ENCODE peak calls at places on chromosomes 3 and 15, in nine cellular contexts. J is brain microvascular endothelial cell, O is RWPE2, Q is transverse colon, C is NB4, Y is Peyer's patch, A is colonic mucosa, N is body of pancreas, Z is stomach. M is an unnamed sample.

GRCh38 chr15:90004671-90005070 is 3.5 kb downstream of the ZNF710 start:
- DNase-seq in J (peak; percentile 92), O (peak; percentile 90), Q (peak; percentile 46), C (peak; percentile 88), Y (no peak), A (no peak), N (peak; percentile 46), Z (no peak), M (no peak)

GRCh38 chr3:15903164-15903563 is 105.4 kb upstream of the ANKRD28 start:
- DNase-seq in J (no peak), O (no peak), Q (no peak), C (no peak), Y (no peak), A (no peak), N (peak; percentile 82), Z (peak; percentile 51), M (no peak)

GRCh38 chr3:179347383-179348194 is at the start of gene MFN1:
- DNase-seq in J (peak; percentile 94), O (peak; percentile 86), Q (peak; percentile 95), C (peak; percentile 94), Y (peak; percentile 93), A (peak; percentile 95), N (peak; percentile 93), Z (peak; percentile 95), M (peak; percentile 88)

GRCh38 chr3:4429648-4430350 is 37.3 kb downstream of the SUMF1 start:
- DNase-seq in J (no peak), O (no peak), Q (no peak), C (no peak), Y (no peak), A (no peak), N (no peak), Z (no peak), M (no peak)

GRCh38 chr3:111329370-111329769 is 212.6 kb upstream of the CD96 start:
- DNase-seq in J (no peak), O (no peak), Q (no peak), C (no peak), Y (no peak), A (no peak), N (no peak), Z (no peak), M (no peak)

GRCh38 chr3:112303811-112304325 is 9.9 kb upstream of the SLC9C1 start:
- DNase-seq in J (peak; percentile 20), O (no peak), Q (no peak), C (no peak), Y (peak; percentile 36), A (no peak), N (no peak), Z (no peak), M (no peak)

GRCh38 chr15:63996794-63997357 is 49.4 kb downstream of the DAPK2 start:
- DNase-seq in J (no peak), O (peak; percentile 60), Q (no peak), C (no peak), Y (no peak), A (no peak), N (no peak), Z (no peak), M (no peak)

GRCh38 chr15:47685141-47685870 is 32.0 kb upstream of the SEMA6D start:
- DNase-seq in J (no peak), O (no peak), Q (no peak), C (no peak), Y (no peak), A (no peak), N (no peak), Z (no peak), M (no peak)

GRCh38 chr15:58423205-58423604 is 8.6 kb upstream of the LIPC start:
- DNase-seq in J (no peak), O (no peak), Q (no peak), C (no peak), Y (no peak), A (no peak), N (no peak), Z (peak; percentile 70), M (no peak)

GRCh38 chr3:100114413-100115030 is at the start of gene FILIP1L:
- DNase-seq in J (no peak), O (no peak), Q (no peak), C (no peak), Y (no peak), A (no peak), N (no peak), Z (no peak), M (no peak)

GRCh38 chr15:91941871-91942270 is 88.4 kb downstream of the SLCO3A1 start:
- DNase-seq in J (no peak), O (no peak), Q (no peak), C (no peak), Y (no peak), A (no peak), N (no peak), Z (no peak), M (no peak)

GRCh38 chr15:58269455-58270414 is 131.6 kb downstream of the AQP9 start:
- DNase-seq in J (peak; percentile 51), O (no peak), Q (peak; percentile 24), C (peak; percentile 79), Y (no peak), A (peak; percentile 70), N (peak; percentile 35), Z (no peak), M (peak; percentile 43)

GRCh38 chr15:87672309-87672897 is 584.1 kb downstream of the NTRK3 start:
- DNase-seq in J (peak; percentile 34), O (no peak), Q (no peak), C (no peak), Y (no peak), A (no peak), N (no peak), Z (no peak), M (no peak)

GRCh38 chr3:102129774-102130608 is 280.7 kb downstream of the NFKBIZ start:
- DNase-seq in J (peak; percentile 68), O (no peak), Q (no peak), C (peak; percentile 4), Y (no peak), A (no peak), N (peak; percentile 31), Z (no peak), M (no peak)

GRCh38 chr3:63467392-63467791 is 185.1 kb upstream of the SNTN start:
- DNase-seq in J (no peak), O (no peak), Q (no peak), C (no peak), Y (no peak), A (no peak), N (no peak), Z (no peak), M (peak; percentile 36)

GRCh38 chr15:41241251-41241964 is 10.3 kb downstream of the CHP1 start:
- DNase-seq in J (no peak), O (no peak), Q (peak; percentile 58), C (no peak), Y (no peak), A (peak; percentile 66), N (peak; percentile 61), Z (peak; percentile 81), M (no peak)

GRCh38 chr15:66040211-66040892 is 171.1 kb downstream of the RAB11A start:
- DNase-seq in J (no peak), O (no peak), Q (no peak), C (no peak), Y (no peak), A (no peak), N (no peak), Z (no peak), M (no peak)
- H3K4me3 ChIP-seq in J (no peak overlapping the region), O (no peak overlapping the region), Q (no peak overlapping the region), C (no peak overlapping the region), Y (no peak overlapping the region), A (no peak overlapping the region), N (no peak overlapping the region), Z (no peak overlapping the region), M (no peak overlapping the region)

GRCh38 chr3:113532698-113533533 is 561 bp downstream of the SIDT1 start:
- DNase-seq in J (no peak), O (no peak), Q (peak; percentile 46), C (peak; percentile 12), Y (peak; percentile 65), A (peak; percentile 49), N (peak; percentile 43), Z (peak; percentile 47), M (no peak)

GRCh38 chr3:113531826-113532697 is at the start of gene SIDT1:
- DNase-seq in J (no peak), O (no peak), Q (peak; percentile 77), C (peak; percentile 42), Y (peak; percentile 75), A (peak; percentile 78), N (peak; percentile 60), Z (peak; percentile 67), M (no peak)

GRCh38 chr3:113534365-113534764 is 2.0 kb downstream of the SIDT1 start:
- DNase-seq in J (no peak), O (no peak), Q (no peak), C (no peak), Y (no peak), A (no peak), N (no peak), Z (no peak), M (no peak)

GRCh38 chr3:113535898-113536297 is 3.5 kb downstream of the SIDT1 start:
- DNase-seq in J (no peak), O (no peak), Q (no peak), C (no peak), Y (no peak), A (no peak), N (no peak), Z (no peak), M (no peak)

DNA sequence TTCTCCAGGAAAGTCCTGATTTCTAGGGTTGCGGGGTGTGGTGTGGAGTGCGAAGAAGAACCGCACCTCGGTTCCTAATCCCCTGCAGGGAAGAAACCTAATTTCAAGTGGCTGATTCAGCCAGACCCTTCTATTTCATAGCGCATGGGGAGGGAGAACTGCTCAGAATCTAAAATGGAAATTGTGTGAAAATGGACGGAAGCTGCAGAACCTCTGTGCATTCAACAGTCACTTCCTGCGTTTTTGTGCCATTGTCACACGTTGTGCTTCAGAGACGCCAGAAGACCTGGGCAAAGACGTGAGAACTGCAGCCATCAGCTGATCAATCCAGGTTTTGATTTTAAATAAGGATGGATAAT is 1.2 kb downstream of the SIDT1 start:
- DNase-seq in J (no peak), O (no peak), Q (no peak), C (peak; percentile 13), Y (peak; percentile 57), A (no peak), N (no peak), Z (no peak), M (no peak)
- H3K4me3 ChIP-seq in J (no peak overlapping the region), O (no peak overlapping the region), Q (peak overlapping the region; percentile 81), C (no peak overlapping the region), Y (peak overlapping the region; percentile 75), A (peak overlapping the region; percentile 61), N (no peak overlapping the region), Z (peak overlapping the region; percentile 87), M (peak overlapping the region; percentile 59)

GRCh38 chr3:128906031-128906803 is 26.8 kb downstream of the ACAD9 start:
- DNase-seq in J (no peak), O (no peak), Q (no peak), C (no peak), Y (no peak), A (no peak), N (no peak), Z (no peak), M (no peak)
- H3K4me3 ChIP-seq in J (no peak overlapping the region), O (no peak overlapping the region), Q (no peak overlapping the region), C (no peak overlapping the region), Y (no peak overlapping the region), A (no peak overlapping the region), N (no peak overlapping the region), Z (no peak overlapping the region), M (no peak overlapping the region)

DNA sequence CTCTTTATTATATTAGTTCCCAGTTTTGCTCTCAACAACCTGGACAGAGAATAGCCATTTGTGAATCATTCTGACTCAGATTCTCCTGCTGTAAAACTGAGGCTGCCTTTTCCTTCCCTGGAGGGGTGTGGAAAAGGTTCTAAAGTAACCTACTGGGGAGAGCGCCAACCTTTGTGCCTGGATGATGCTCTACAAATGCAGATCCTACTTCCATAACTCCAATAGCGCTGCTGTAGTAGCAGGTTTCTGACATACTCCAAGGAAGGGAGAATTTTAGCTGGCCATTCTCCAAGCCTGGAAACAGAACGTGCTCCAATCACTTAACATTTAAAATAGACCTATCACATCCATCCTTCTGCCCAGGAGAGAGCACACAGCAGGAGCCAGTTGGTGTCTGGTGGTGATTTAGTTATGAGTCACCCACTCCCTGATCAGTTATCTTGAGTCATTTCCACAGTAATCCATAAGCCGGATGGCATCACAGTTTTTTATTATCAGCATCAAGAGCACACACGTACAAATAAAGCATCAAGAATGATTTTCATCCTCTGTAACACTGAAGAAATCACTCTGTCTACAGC is 38.3 kb downstream of the MYH15 start:
- DNase-seq in J (peak; percentile 85), O (peak; percentile 74), Q (no peak), C (peak; percentile 14), Y (no peak), A (peak; percentile 24), N (no peak), Z (no peak), M (peak; percentile 90)
- H3K4me3 ChIP-seq in J (peak overlapping the region; percentile 21), O (no peak overlapping the region), Q (no peak overlapping the region), C (no peak overlapping the region), Y (no peak overlapping the region), A (no peak overlapping the region), N (no peak overlapping the region), Z (no peak overlapping the region), M (no peak overlapping the region)